ENCODE peak calls at places on chromosomes 5 and 9, in five cellular contexts. A, X, Y, V and O are unnamed samples.

GRCh38 chr5:102700916-102701315 is 54.2 kb upstream of the PAM start:
- DNase-seq in A (no peak), X (no peak), Y (no peak), V (no peak), O (no peak)

GRCh38 chr9:127562841-127563523 is 49.1 kb upstream of the STXBP1 start:
- DNase-seq in A (no peak), X (no peak), Y (no peak), V (no peak), O (no peak)

GRCh38 chr9:21350787-21351186 is at the start of gene IFNA6:
- DNase-seq in A (no peak), X (no peak), Y (no peak), V (no peak), O (no peak)

GRCh38 chr5:60972225-60972624 is 27.2 kb downstream of the NDUFAF2 start:
- DNase-seq in A (no peak), X (no peak), Y (no peak), V (no peak), O (no peak)

GRCh38 chr9:5453673-5454072 is 3.3 kb downstream of the CD274 start:
- DNase-seq in A (no peak), X (no peak), Y (no peak), V (no peak), O (no peak)

GRCh38 chr5:158953929-158954534 is 145.7 kb downstream of the EBF1 start:
- DNase-seq in A (no peak), X (no peak), Y (peak; percentile 56), V (no peak), O (no peak)

GRCh38 chr9:70409800-70410199 is 4.7 kb downstream of the KLF9 start:
- DNase-seq in A (no peak), X (no peak), Y (no peak), V (no peak), O (no peak)

GRCh38 chr5:135335031-135335828 is 63.8 kb downstream of the MACROH2A1 start:
- DNase-seq in A (no peak), X (no peak), Y (no peak), V (no peak), O (peak; percentile 36)

GRCh38 chr9:94867281-94867841 is 140.9 kb downstream of the AOPEP start:
- DNase-seq in A (peak; percentile 50), X (no peak), Y (no peak), V (no peak), O (peak; percentile 49)

GRCh38 chr5:134594336-134594735 is 38.3 kb downstream of the SAR1B start:
- DNase-seq in A (peak; percentile 51), X (no peak), Y (no peak), V (no peak), O (no peak)

GRCh38 chr9:12716823-12717222 is 23.6 kb downstream of the TYRP1 start:
- DNase-seq in A (no peak), X (no peak), Y (no peak), V (no peak), O (no peak)

GRCh38 chr9:81128701-81129100 is 560.6 kb downstream of the TLE1 start:
- DNase-seq in A (no peak), X (no peak), Y (no peak), V (no peak), O (no peak)

GRCh38 chr5:36450229-36451024 is 148.7 kb upstream of the RANBP3L start:
- DNase-seq in A (no peak), X (no peak), Y (no peak), V (no peak), O (no peak)